ENCODE peak calls at places on chromosomes 16 and 17, in five cellular contexts. One of them, this sample, is unnamed.
A peak's percentile ranks its signal among the peaks of the same experiment; 100 is the strongest.

GRCh38 chr16:79402920-79403319 is 197.6 kb downstream of the MAF start:
- DNase-seq in AG04450: no peak
- DNase-seq in A549: no peak
- DNase-seq in AG09309: no peak
- DNase-seq in GM23338: no peak
- DNase-seq in this sample: no peak

GRCh38 chr17:42097691-42098661 is at the start of gene ZNF385C:
- DNase-seq in AG04450: no peak
- DNase-seq in A549: no peak
- DNase-seq in AG09309: no peak
- DNase-seq in GM23338: peak; percentile 62
- DNase-seq in this sample: no peak

GRCh38 chr17:59762022-59762825 is 54.8 kb downstream of the VMP1 start:
- DNase-seq in AG04450: no peak
- DNase-seq in A549: no peak
- DNase-seq in AG09309: no peak
- DNase-seq in GM23338: no peak
- DNase-seq in this sample: peak; percentile 24

GRCh38 chr17:56510554-56511342 is 82.8 kb upstream of the NOG start:
- DNase-seq in AG04450: no peak
- DNase-seq in A549: no peak
- DNase-seq in AG09309: no peak
- DNase-seq in GM23338: peak; percentile 21
- DNase-seq in this sample: no peak

GRCh38 chr17:79324219-79324618 is 249.6 kb downstream of the ENGASE start:
- DNase-seq in AG04450: no peak
- DNase-seq in A549: no peak
- DNase-seq in AG09309: no peak
- DNase-seq in GM23338: no peak
- DNase-seq in this sample: no peak

GRCh38 chr16:69940676-69941075 is 10.5 kb upstream of the CLEC18A start:
- DNase-seq in AG04450: no peak
- DNase-seq in A549: no peak
- DNase-seq in AG09309: no peak
- DNase-seq in GM23338: no peak
- DNase-seq in this sample: no peak

GRCh38 chr16:52450906-52451305 is 96.0 kb downstream of the TOX3 start:
- DNase-seq in AG04450: no peak
- DNase-seq in A549: no peak
- DNase-seq in AG09309: no peak
- DNase-seq in GM23338: no peak
- DNase-seq in this sample: no peak

GRCh38 chr16:27841911-27842310 is 221.6 kb downstream of the GSG1L start:
- DNase-seq in AG04450: no peak
- DNase-seq in A549: no peak
- DNase-seq in AG09309: no peak
- DNase-seq in GM23338: no peak
- DNase-seq in this sample: no peak

GRCh38 chr17:14201595-14201994 is 35.1 kb downstream of the CDRT15 start:
- DNase-seq in AG04450: no peak
- DNase-seq in A549: no peak
- DNase-seq in AG09309: no peak
- DNase-seq in GM23338: peak; percentile 24
- DNase-seq in this sample: no peak

GRCh38 chr17:61310611-61311010 is 89.0 kb upstream of the TBX2 start:
- DNase-seq in AG04450: no peak
- DNase-seq in A549: no peak
- DNase-seq in AG09309: no peak
- DNase-seq in GM23338: no peak
- DNase-seq in this sample: no peak

GRCh38 chr17:65100316-65101140 is 36.6 kb upstream of the RGS9 start:
- DNase-seq in AG04450: no peak
- DNase-seq in A549: peak; percentile 80
- DNase-seq in AG09309: no peak
- DNase-seq in GM23338: peak; percentile 87
- DNase-seq in this sample: peak; percentile 92

GRCh38 chr16:46706642-46707041 is 17.2 kb downstream of the ORC6 start:
- DNase-seq in AG04450: no peak
- DNase-seq in A549: no peak
- DNase-seq in AG09309: no peak
- DNase-seq in GM23338: no peak
- DNase-seq in this sample: no peak

GRCh38 chr17:48373882-48374281 is 56.1 kb downstream of the SKAP1 start:
- DNase-seq in AG04450: no peak
- DNase-seq in A549: no peak
- DNase-seq in AG09309: no peak
- DNase-seq in GM23338: no peak
- DNase-seq in this sample: no peak

GRCh38 chr17:10126554-10127493 is 71.6 kb downstream of the GAS7 start:
- DNase-seq in AG04450: no peak
- DNase-seq in A549: no peak
- DNase-seq in AG09309: no peak
- DNase-seq in GM23338: peak; percentile 23
- DNase-seq in this sample: no peak

GRCh38 chr16:56190903-56191806 is at the start of gene GNAO1:
- DNase-seq in AG04450: no peak
- DNase-seq in A549: peak; percentile 46
- DNase-seq in AG09309: no peak
- DNase-seq in GM23338: peak; percentile 86
- DNase-seq in this sample: peak; percentile 22

GRCh38 chr17:2624292-2624731 is 30.9 kb downstream of the PAFAH1B1 start:
- DNase-seq in AG04450: no peak
- DNase-seq in A549: no peak
- DNase-seq in AG09309: no peak
- DNase-seq in GM23338: peak; percentile 69
- DNase-seq in this sample: peak; percentile 61

GRCh38 chr17:40112718-40113109 is 9.1 kb upstream of the MSL1 start:
- DNase-seq in AG04450: no peak
- DNase-seq in A549: no peak
- DNase-seq in AG09309: no peak
- DNase-seq in GM23338: no peak
- DNase-seq in this sample: no peak

DNA sequence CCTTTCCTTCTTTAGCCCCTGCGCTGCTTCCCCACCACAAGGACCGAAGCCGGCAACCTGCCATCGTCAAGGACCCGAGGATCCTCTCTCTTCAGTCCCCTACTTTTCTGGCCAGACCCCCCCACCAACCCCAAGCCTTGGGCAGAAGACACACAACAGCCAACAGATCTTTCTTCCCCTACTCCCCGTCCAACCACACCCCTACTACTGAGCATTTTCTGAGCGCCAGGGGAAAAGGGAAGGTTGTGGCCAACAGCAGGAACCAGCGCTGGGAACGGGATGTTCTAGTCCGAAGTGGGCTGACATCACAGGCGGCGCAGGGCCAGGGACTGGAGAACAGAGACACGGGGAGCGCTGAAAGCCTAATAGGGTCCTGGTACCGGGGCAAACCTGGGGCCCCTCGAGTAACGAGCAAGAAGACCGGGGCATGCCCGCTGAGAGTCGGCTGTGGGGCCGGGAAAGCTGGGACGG is 528 bp downstream of the PER1 start:
- DNase-seq in AG04450: no peak
- DNase-seq in A549: no peak
- DNase-seq in AG09309: no peak
- DNase-seq in GM23338: peak; percentile 54
- DNase-seq in this sample: no peak
- H3K4me3 ChIP-seq in AG04450: peak overlapping the region; percentile 92
- H3K4me3 ChIP-seq in A549: peak overlapping the region; percentile 49
- H3K4me3 ChIP-seq in AG09309: peak overlapping the region; percentile 75
- H3K4me3 ChIP-seq in GM23338: peak overlapping the region; percentile 97
- H3K4me3 ChIP-seq in this sample: peak overlapping the region; percentile 60

GRCh38 chr17:75722076-75722475 is 817 bp downstream of the ITGB4 start:
- DNase-seq in AG04450: no peak
- DNase-seq in A549: no peak
- DNase-seq in AG09309: no peak
- DNase-seq in GM23338: no peak
- DNase-seq in this sample: no peak
- TF ChIP-seq CTCF in AG04450: no peak
- TF ChIP-seq CTCF in A549: no peak
- TF ChIP-seq CTCF in AG09309: no peak
- TF ChIP-seq CTCF in GM23338: no peak
- TF ChIP-seq CTCF in this sample: no peak

GRCh38 chr17:7354262-7354781 is 634 bp upstream of the TMEM95 start:
- DNase-seq in AG04450: no peak
- DNase-seq in A549: no peak
- DNase-seq in AG09309: no peak
- DNase-seq in GM23338: peak; percentile 38
- DNase-seq in this sample: peak; percentile 64
- H3K4me3 ChIP-seq in AG04450: peak overlapping the region; percentile 10
- H3K4me3 ChIP-seq in A549: no peak overlapping the region
- H3K4me3 ChIP-seq in AG09309: peak overlapping the region; percentile 7
- H3K4me3 ChIP-seq in GM23338: no peak overlapping the region
- H3K4me3 ChIP-seq in this sample: no peak overlapping the region

GRCh38 chr17:75393523-75394331 is 11.8 kb downstream of the GRB2 start:
- DNase-seq in AG04450: peak; percentile 96
- DNase-seq in A549: peak; percentile 99
- DNase-seq in AG09309: peak; percentile 93
- DNase-seq in GM23338: peak; percentile 100
- DNase-seq in this sample: peak; percentile 96
- TF ChIP-seq CTCF in AG04450: no peak
- TF ChIP-seq CTCF in A549: no peak
- TF ChIP-seq CTCF in AG09309: peak; percentile 7
- TF ChIP-seq CTCF in GM23338: no peak
- TF ChIP-seq CTCF in this sample: no peak

GRCh38 chr16:20768121-20768520 is 4.3 kb downstream of the ACSM3 start:
- DNase-seq in AG04450: no peak
- DNase-seq in A549: no peak
- DNase-seq in AG09309: no peak
- DNase-seq in GM23338: no peak
- DNase-seq in this sample: no peak

GRCh38 chr16:20765732-20766131 is 1.9 kb downstream of the ACSM3 start:
- DNase-seq in AG04450: no peak
- DNase-seq in A549: no peak
- DNase-seq in AG09309: no peak
- DNase-seq in GM23338: no peak
- DNase-seq in this sample: no peak

GRCh38 chr16:20767577-20767976 is 3.8 kb downstream of the ACSM3 start:
- DNase-seq in AG04450: no peak
- DNase-seq in A549: no peak
- DNase-seq in AG09309: no peak
- DNase-seq in GM23338: no peak
- DNase-seq in this sample: no peak

GRCh38 chr16:20766294-20766693 is 2.5 kb downstream of the ACSM3 start:
- DNase-seq in AG04450: no peak
- DNase-seq in A549: no peak
- DNase-seq in AG09309: no peak
- DNase-seq in GM23338: no peak
- DNase-seq in this sample: no peak

DNA sequence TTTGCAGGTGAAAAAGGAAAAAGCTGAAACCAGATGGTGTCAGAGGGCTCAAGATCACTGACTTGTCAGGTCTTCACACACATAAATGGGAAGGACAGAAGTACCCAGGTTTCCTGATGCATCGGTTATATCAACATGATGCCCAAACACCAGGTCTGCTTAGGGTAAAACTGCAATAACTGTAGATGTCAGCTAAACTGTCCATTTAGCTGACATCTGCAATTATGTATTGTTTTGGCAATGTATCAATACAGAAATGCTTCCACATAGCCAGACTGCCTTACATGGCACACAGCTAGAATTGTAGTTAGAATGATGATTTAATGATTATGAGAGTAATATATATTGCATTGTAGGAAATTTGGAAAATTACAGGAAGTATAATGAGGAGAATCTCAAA is 5.0 kb downstream of the ACSM3 start:
- DNase-seq in AG04450: no peak
- DNase-seq in A549: no peak
- DNase-seq in AG09309: no peak
- DNase-seq in GM23338: no peak
- DNase-seq in this sample: no peak
- H3K4me3 ChIP-seq in AG04450: no peak overlapping the region
- H3K4me3 ChIP-seq in A549: no peak overlapping the region
- H3K4me3 ChIP-seq in AG09309: no peak overlapping the region
- H3K4me3 ChIP-seq in GM23338: no peak overlapping the region
- H3K4me3 ChIP-seq in this sample: no peak overlapping the region

DNA sequence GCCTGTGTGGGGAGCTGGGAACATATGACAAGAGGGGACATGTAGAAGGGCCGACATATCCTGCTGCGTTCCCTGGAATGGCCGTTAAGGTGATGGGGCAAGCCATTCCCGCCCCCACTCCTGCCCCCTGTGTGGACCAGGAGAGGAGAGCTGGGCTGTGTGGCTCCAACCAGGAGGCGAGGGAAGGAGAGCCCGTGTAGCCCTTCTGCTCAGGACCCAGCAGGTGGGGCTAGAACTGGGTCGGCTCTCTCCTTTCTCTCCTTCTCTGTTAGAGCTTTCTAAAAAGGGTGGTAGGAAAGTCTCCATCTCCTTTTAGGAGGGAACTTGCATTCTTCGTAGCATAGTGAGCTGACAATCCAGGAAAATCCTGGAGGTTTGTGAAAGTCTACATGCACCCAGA is 12.8 kb downstream of the SPHK1 start:
- DNase-seq in AG04450: no peak
- DNase-seq in A549: no peak
- DNase-seq in AG09309: no peak
- DNase-seq in GM23338: no peak
- DNase-seq in this sample: no peak
- TF ChIP-seq CTCF in AG04450: peak; percentile 4
- TF ChIP-seq CTCF in A549: no peak
- TF ChIP-seq CTCF in AG09309: no peak
- TF ChIP-seq CTCF in GM23338: no peak
- TF ChIP-seq CTCF in this sample: no peak